ENCODE peak calls at places on chromosomes 11 and 22, in four cellular contexts. One of them, this sample, is unnamed.

GRCh38 chr11:63598556-63598955 is 15.7 kb downstream of the PLAAT3 start:
- DNase-seq in GM23248: no peak
- DNase-seq in astrocyte of the spinal cord: no peak
- DNase-seq in prostate gland: no peak
- DNase-seq in this sample: no peak

GRCh38 chr11:13606701-13607100 is 61.8 kb upstream of the FAR1 start:
- DNase-seq in prostate gland: no peak
- DNase-seq in GM23248: no peak
- DNase-seq in astrocyte of the spinal cord: no peak
- DNase-seq in this sample: no peak

GRCh38 chr22:47772864-47773263 is 1010.4 kb downstream of the TBC1D22A start:
- DNase-seq in GM23248: no peak
- DNase-seq in astrocyte of the spinal cord: no peak
- DNase-seq in prostate gland: no peak
- DNase-seq in this sample: no peak

GRCh38 chr22:39351689-39352214 is 2.0 kb downstream of the SYNGR1 start:
- DNase-seq in prostate gland: no peak
- DNase-seq in astrocyte of the spinal cord: peak; percentile 79
- DNase-seq in GM23248: peak; percentile 22
- DNase-seq in this sample: no peak

GRCh38 chr11:64348611-64349387 is 8.8 kb downstream of the CCDC88B start:
- DNase-seq in GM23248: no peak
- DNase-seq in astrocyte of the spinal cord: no peak
- DNase-seq in prostate gland: no peak
- DNase-seq in this sample: no peak

GRCh38 chr22:32708835-32709234 is 92.7 kb upstream of the TIMP3 start:
- DNase-seq in astrocyte of the spinal cord: no peak
- DNase-seq in prostate gland: no peak
- DNase-seq in GM23248: peak; percentile 90
- DNase-seq in this sample: no peak

GRCh38 chr11:65254724-65255123 is 7.0 kb upstream of the POLA2 start:
- DNase-seq in GM23248: no peak
- DNase-seq in prostate gland: no peak
- DNase-seq in astrocyte of the spinal cord: no peak
- DNase-seq in this sample: no peak

GRCh38 chr11:122882809-122883681 is 486 bp downstream of the JHY start:
- DNase-seq in astrocyte of the spinal cord: no peak
- DNase-seq in prostate gland: peak; percentile 25
- DNase-seq in GM23248: peak; percentile 88
- DNase-seq in this sample: peak; percentile 88

GRCh38 chr11:65440831-65441499 is 18.4 kb downstream of the NEAT1 start:
- DNase-seq in GM23248: peak; percentile 65
- DNase-seq in prostate gland: peak; percentile 17
- DNase-seq in astrocyte of the spinal cord: peak; percentile 51
- DNase-seq in this sample: no peak

GRCh38 chr11:1546536-1547466 is 25.3 kb downstream of the DUSP8 start:
- DNase-seq in prostate gland: no peak
- DNase-seq in astrocyte of the spinal cord: no peak
- DNase-seq in GM23248: peak; percentile 72
- DNase-seq in this sample: no peak

GRCh38 chr22:20400606-20401375 is 6.8 kb downstream of the ZNF74 start:
- DNase-seq in astrocyte of the spinal cord: no peak
- DNase-seq in prostate gland: no peak
- DNase-seq in GM23248: no peak
- DNase-seq in this sample: no peak

GRCh38 chr22:20526628-20527355 is 19.4 kb downstream of the MED15 start:
- DNase-seq in GM23248: peak; percentile 89
- DNase-seq in astrocyte of the spinal cord: peak; percentile 70
- DNase-seq in prostate gland: no peak
- DNase-seq in this sample: no peak

GRCh38 chr11:112498701-112499100 is 238.0 kb upstream of the PLET1 start:
- DNase-seq in GM23248: peak; percentile 8
- DNase-seq in prostate gland: no peak
- DNase-seq in astrocyte of the spinal cord: no peak
- DNase-seq in this sample: no peak

GRCh38 chr11:68843052-68843561 is 1.4 kb upstream of the CPT1A start:
- DNase-seq in GM23248: peak; percentile 62
- DNase-seq in astrocyte of the spinal cord: peak; percentile 56
- DNase-seq in prostate gland: no peak
- DNase-seq in this sample: peak; percentile 63

GRCh38 chr11:69014084-69014935 is 1.3 kb upstream of the MRGPRF start:
- DNase-seq in astrocyte of the spinal cord: peak; percentile 36
- DNase-seq in prostate gland: no peak
- DNase-seq in GM23248: peak; percentile 11
- DNase-seq in this sample: peak; percentile 87

GRCh38 chr11:72724851-72725730 is 27.1 kb downstream of the ARAP1 start:
- DNase-seq in prostate gland: peak; percentile 75
- DNase-seq in GM23248: peak; percentile 78
- DNase-seq in astrocyte of the spinal cord: peak; percentile 84
- DNase-seq in this sample: peak; percentile 86

GRCh38 chr11:112334381-112334780 is 73.7 kb upstream of the PLET1 start:
- DNase-seq in prostate gland: no peak
- DNase-seq in GM23248: no peak
- DNase-seq in astrocyte of the spinal cord: no peak
- DNase-seq in this sample: no peak

GRCh38 chr11:87281496-87281895 is 243.8 kb downstream of the TMEM135 start:
- DNase-seq in GM23248: peak; percentile 79
- DNase-seq in astrocyte of the spinal cord: peak; percentile 46
- DNase-seq in prostate gland: no peak
- DNase-seq in this sample: no peak

GRCh38 chr22:50085211-50085999 is at the start of gene MLC1:
- DNase-seq in prostate gland: no peak
- DNase-seq in astrocyte of the spinal cord: no peak
- DNase-seq in GM23248: no peak
- DNase-seq in this sample: no peak

GRCh38 chr11:87097582-87097981 is 59.8 kb downstream of the TMEM135 start:
- DNase-seq in prostate gland: no peak
- DNase-seq in astrocyte of the spinal cord: peak; percentile 18
- DNase-seq in GM23248: peak; percentile 29
- DNase-seq in this sample: no peak

GRCh38 chr11:116177521-116178220 is 595.1 kb downstream of the BUD13 start:
- DNase-seq in astrocyte of the spinal cord: no peak
- DNase-seq in prostate gland: no peak
- DNase-seq in GM23248: no peak
- DNase-seq in this sample: no peak

GRCh38 chr22:24087071-24087795 is 76.1 kb downstream of the CABIN1 start:
- DNase-seq in astrocyte of the spinal cord: no peak
- DNase-seq in GM23248: peak; percentile 45
- DNase-seq in prostate gland: no peak
- DNase-seq in this sample: no peak

GRCh38 chr22:26679003-26679629 is 21.7 kb downstream of the MIAT start:
- DNase-seq in prostate gland: peak; percentile 54
- DNase-seq in astrocyte of the spinal cord: peak; percentile 77
- DNase-seq in GM23248: peak; percentile 81
- DNase-seq in this sample: peak; percentile 88

GRCh38 chr11:60771879-60772525 is 13.1 kb upstream of the MS4A10 start:
- DNase-seq in GM23248: peak; percentile 25
- DNase-seq in astrocyte of the spinal cord: no peak
- DNase-seq in prostate gland: no peak
- DNase-seq in this sample: peak; percentile 38

GRCh38 chr22:21569459-21570161 is 2.1 kb downstream of the UBE2L3 start:
- DNase-seq in prostate gland: no peak
- DNase-seq in GM23248: no peak
- DNase-seq in astrocyte of the spinal cord: no peak
- DNase-seq in this sample: no peak
- H3K4me3 ChIP-seq in prostate gland: no peak overlapping the region
- H3K4me3 ChIP-seq in GM23248: peak overlapping the region; percentile 89
- H3K4me3 ChIP-seq in astrocyte of the spinal cord: no peak overlapping the region
- H3K4me3 ChIP-seq in this sample: no peak overlapping the region

DNA sequence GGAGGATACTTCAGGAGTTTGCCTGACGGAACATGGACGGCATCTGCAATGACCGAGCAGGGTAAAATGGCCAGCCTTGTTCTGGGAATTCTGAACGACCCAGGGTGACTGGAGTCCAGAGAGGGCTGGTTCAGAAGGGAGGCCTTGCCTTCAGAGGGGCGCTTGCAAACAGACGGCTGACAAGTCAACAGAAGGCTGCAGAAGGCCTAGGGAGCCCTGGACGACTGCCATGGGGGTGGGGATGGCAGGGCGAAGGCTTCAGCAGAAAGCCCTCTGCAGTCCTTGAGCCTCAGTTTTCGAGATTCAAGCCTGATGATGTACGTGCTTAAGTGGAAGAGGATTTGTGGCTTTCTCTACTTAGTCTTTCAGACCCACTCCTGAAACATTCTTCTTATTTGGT is 117.2 kb upstream of the TBCEL start:
- DNase-seq in prostate gland: no peak
- DNase-seq in GM23248: no peak
- DNase-seq in astrocyte of the spinal cord: no peak
- DNase-seq in this sample: no peak
- H3K4me3 ChIP-seq in prostate gland: no peak overlapping the region
- H3K4me3 ChIP-seq in GM23248: no peak overlapping the region
- H3K4me3 ChIP-seq in astrocyte of the spinal cord: no peak overlapping the region
- H3K4me3 ChIP-seq in this sample: no peak overlapping the region

GRCh38 chr11:118878187-118878586 is 5.5 kb upstream of the CXCR5 start:
- DNase-seq in GM23248: no peak
- DNase-seq in prostate gland: no peak
- DNase-seq in astrocyte of the spinal cord: no peak
- DNase-seq in this sample: no peak

GRCh38 chr11:118873804-118874203 is 9.9 kb upstream of the CXCR5 start:
- DNase-seq in GM23248: no peak
- DNase-seq in prostate gland: no peak
- DNase-seq in astrocyte of the spinal cord: no peak
- DNase-seq in this sample: no peak

GRCh38 chr11:118881130-118881717 is 2.5 kb upstream of the CXCR5 start:
- DNase-seq in prostate gland: no peak
- DNase-seq in GM23248: peak; percentile 49
- DNase-seq in astrocyte of the spinal cord: no peak
- DNase-seq in this sample: no peak

GRCh38 chr11:118876261-118876660 is 7.4 kb upstream of the CXCR5 start:
- DNase-seq in astrocyte of the spinal cord: no peak
- DNase-seq in GM23248: no peak
- DNase-seq in prostate gland: no peak
- DNase-seq in this sample: no peak

GRCh38 chr11:118877487-118878173 is 6.1 kb upstream of the CXCR5 start:
- DNase-seq in GM23248: no peak
- DNase-seq in prostate gland: no peak
- DNase-seq in astrocyte of the spinal cord: no peak
- DNase-seq in this sample: no peak
- H3K4me3 ChIP-seq in GM23248: no peak overlapping the region
- H3K4me3 ChIP-seq in prostate gland: no peak overlapping the region
- H3K4me3 ChIP-seq in astrocyte of the spinal cord: no peak overlapping the region
- H3K4me3 ChIP-seq in this sample: no peak overlapping the region

GRCh38 chr11:32434387-32435151 is 770 bp downstream of the WT1 start:
- DNase-seq in GM23248: no peak
- DNase-seq in astrocyte of the spinal cord: no peak
- DNase-seq in prostate gland: no peak
- DNase-seq in this sample: no peak

GRCh38 chr11:32434116-32434386 is 1.3 kb downstream of the WT1 start:
- DNase-seq in astrocyte of the spinal cord: no peak
- DNase-seq in prostate gland: no peak
- DNase-seq in GM23248: no peak
- DNase-seq in this sample: no peak

GRCh38 chr11:32431657-32432056 is 3.7 kb downstream of the WT1 start:
- DNase-seq in astrocyte of the spinal cord: no peak
- DNase-seq in prostate gland: no peak
- DNase-seq in GM23248: no peak
- DNase-seq in this sample: no peak

GRCh38 chr11:32433249-32434115 is 1.9 kb downstream of the WT1 start:
- DNase-seq in prostate gland: no peak
- DNase-seq in GM23248: no peak
- DNase-seq in astrocyte of the spinal cord: no peak
- DNase-seq in this sample: no peak

GRCh38 chr11:32432565-32433248 is 2.6 kb downstream of the WT1 start:
- DNase-seq in GM23248: no peak
- DNase-seq in prostate gland: no peak
- DNase-seq in astrocyte of the spinal cord: no peak
- DNase-seq in this sample: no peak
- H3K4me3 ChIP-seq in GM23248: peak overlapping the region; percentile 55
- H3K4me3 ChIP-seq in prostate gland: no peak overlapping the region
- H3K4me3 ChIP-seq in astrocyte of the spinal cord: no peak overlapping the region
- H3K4me3 ChIP-seq in this sample: no peak overlapping the region

GRCh38 chr11:20668844-20669832 is at the start of gene NELL1:
- DNase-seq in GM23248: no peak
- DNase-seq in prostate gland: no peak
- DNase-seq in astrocyte of the spinal cord: no peak
- DNase-seq in this sample: no peak
- H3K4me3 ChIP-seq in GM23248: no peak within 1 kb of the TSS
- H3K4me3 ChIP-seq in prostate gland: peak within 1 kb of the TSS; percentile 42
- H3K4me3 ChIP-seq in astrocyte of the spinal cord: no peak within 1 kb of the TSS
- H3K4me3 ChIP-seq in this sample: peak within 1 kb of the TSS; percentile 14

GRCh38 chr11:46337626-46338345 is 9.5 kb upstream of the DGKZ start:
- DNase-seq in GM23248: no peak
- DNase-seq in astrocyte of the spinal cord: no peak
- DNase-seq in prostate gland: no peak
- DNase-seq in this sample: no peak

GRCh38 chr11:46339816-46340215 is 7.4 kb upstream of the DGKZ start:
- DNase-seq in prostate gland: no peak
- DNase-seq in astrocyte of the spinal cord: no peak
- DNase-seq in GM23248: no peak
- DNase-seq in this sample: no peak

GRCh38 chr11:46338988-46339666 is 8.1 kb upstream of the DGKZ start:
- DNase-seq in astrocyte of the spinal cord: no peak
- DNase-seq in GM23248: no peak
- DNase-seq in prostate gland: peak; percentile 59
- DNase-seq in this sample: no peak

GRCh38 chr11:46336781-46337180 is 10.5 kb upstream of the DGKZ start:
- DNase-seq in astrocyte of the spinal cord: no peak
- DNase-seq in GM23248: peak; percentile 68
- DNase-seq in prostate gland: no peak
- DNase-seq in this sample: no peak

DNA sequence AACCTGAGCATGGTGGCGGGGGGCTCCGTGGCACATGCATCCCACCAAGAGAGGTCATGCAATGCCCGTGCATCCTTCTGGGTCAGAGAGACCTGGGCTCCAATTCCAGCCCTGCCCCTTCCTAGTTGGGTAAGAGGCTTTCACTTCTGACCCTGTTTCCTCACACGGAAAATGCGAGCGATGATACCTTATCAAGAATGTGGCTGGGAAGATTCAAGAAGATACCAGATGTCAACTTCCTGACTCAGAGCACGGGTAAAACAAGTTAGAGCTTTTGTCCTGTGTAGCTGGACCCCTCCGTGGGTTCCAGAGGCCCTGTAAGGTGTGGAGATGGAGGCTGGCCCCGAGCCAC is 8.7 kb upstream of the DGKZ start:
- DNase-seq in astrocyte of the spinal cord: no peak
- DNase-seq in prostate gland: no peak
- DNase-seq in GM23248: no peak
- DNase-seq in this sample: no peak
- H3K4me3 ChIP-seq in astrocyte of the spinal cord: no peak overlapping the region
- H3K4me3 ChIP-seq in prostate gland: peak overlapping the region; percentile 15
- H3K4me3 ChIP-seq in GM23248: peak overlapping the region; percentile 6
- H3K4me3 ChIP-seq in this sample: no peak overlapping the region

This sample was measured in aorta.